ENCODE peak calls at places on chromosomes 2 and 18, in seven cellular contexts. S is fibroblast of lung, M is PC-9, G is A549, R is ovary, A is lung, D is astrocyte. P is an unnamed sample.

GRCh38 chr2:174342600-174343342 is 8.0 kb downstream of the SP9 start:
- DNase-seq in S (no peak), M (no peak), G (no peak), R (no peak), A (no peak), D (no peak), P (no peak)

GRCh38 chr18:44938396-44939036 is 257.8 kb downstream of the SETBP1 start:
- DNase-seq in S (no peak), M (no peak), G (no peak), R (no peak), A (no peak), D (no peak), P (no peak)

GRCh38 chr2:213125646-213126347 is 25.6 kb downstream of the IKZF2 start:
- DNase-seq in S (no peak), M (no peak), G (no peak), R (no peak), A (no peak), D (no peak), P (no peak)

GRCh38 chr2:181892795-181893435 is 1.4 kb downstream of the ITPRID2 start:
- DNase-seq in S (peak; percentile 67), M (peak; percentile 54), G (no peak), R (no peak), A (no peak), D (peak; percentile 60), P (peak; percentile 60)

GRCh38 chr2:33528551-33528950 is 52.1 kb downstream of the RASGRP3 start:
- DNase-seq in S (no peak), M (no peak), G (no peak), R (no peak), A (no peak), D (no peak), P (no peak)

GRCh38 chr18:34837769-34838194 is 127.7 kb downstream of the DTNA start:
- DNase-seq in S (peak; percentile 60), M (no peak), G (no peak), R (peak; percentile 42), A (no peak), D (peak; percentile 55), P (no peak)

GRCh38 chr18:58640891-58641610 is 12.2 kb upstream of the ALPK2 start:
- DNase-seq in S (no peak), M (peak; percentile 49), G (no peak), R (no peak), A (no peak), D (no peak), P (no peak)

GRCh38 chr18:46338213-46338612 is 234.0 kb downstream of the HAUS1 start:
- DNase-seq in S (no peak), M (no peak), G (no peak), R (no peak), A (no peak), D (no peak), P (peak; percentile 68)

GRCh38 chr2:10374362-10374943 is 71.7 kb downstream of the HPCAL1 start:
- DNase-seq in S (no peak), M (no peak), G (no peak), R (no peak), A (no peak), D (no peak), P (no peak)

GRCh38 chr2:174122185-174122584 is 126.1 kb downstream of the OLA1 start:
- DNase-seq in S (no peak), M (no peak), G (no peak), R (no peak), A (no peak), D (peak; percentile 4), P (no peak)

GRCh38 chr2:126329152-126329551 is 326.8 kb upstream of the GYPC start:
- DNase-seq in S (no peak), M (no peak), G (no peak), R (no peak), A (no peak), D (no peak), P (no peak)

GRCh38 chr18:58666176-58666575 is 5.1 kb upstream of the MALT1 start:
- DNase-seq in S (peak; percentile 28), M (no peak), G (no peak), R (no peak), A (no peak), D (peak; percentile 23), P (no peak)

GRCh38 chr2:197088694-197089093 is 162.2 kb upstream of the PGAP1 start:
- DNase-seq in S (peak; percentile 84), M (no peak), G (no peak), R (no peak), A (no peak), D (peak; percentile 86), P (no peak)

GRCh38 chr2:66441651-66442365 is 6.9 kb downstream of the MEIS1 start:
- DNase-seq in S (no peak), M (no peak), G (no peak), R (no peak), A (no peak), D (no peak), P (no peak)

GRCh38 chr18:13447621-13448020 is 229.1 kb downstream of the LDLRAD4 start:
- DNase-seq in S (peak; percentile 95), M (no peak), G (peak; percentile 70), R (no peak), A (no peak), D (peak; percentile 91), P (peak; percentile 62)

GRCh38 chr2:85409719-85410583 is at the start of gene CAPG:
- DNase-seq in S (peak; percentile 23), M (peak; percentile 72), G (peak; percentile 55), R (no peak), A (peak; percentile 78), D (no peak), P (no peak)

GRCh38 chr2:63661076-63661475 is 72.3 kb downstream of the MDH1 start:
- DNase-seq in S (peak; percentile 91), M (no peak), G (no peak), R (no peak), A (no peak), D (peak; percentile 87), P (peak; percentile 82)

GRCh38 chr18:79581406-79581805 is 98.2 kb upstream of the CTDP1 start:
- DNase-seq in S (no peak), M (no peak), G (no peak), R (peak; percentile 12), A (no peak), D (no peak), P (no peak)

GRCh38 chr2:165633431-165633830 is 160.6 kb downstream of the GALNT3 start:
- DNase-seq in S (no peak), M (no peak), G (no peak), R (no peak), A (no peak), D (no peak), P (no peak)

GRCh38 chr2:86783615-86784339 is 6.9 kb downstream of the CD8A start:
- DNase-seq in S (no peak), M (no peak), G (no peak), R (no peak), A (no peak), D (no peak), P (no peak)

GRCh38 chr2:9178905-9179571 is 27.6 kb upstream of the ASAP2 start:
- DNase-seq in S (peak; percentile 92), M (peak; percentile 89), G (peak; percentile 26), R (peak; percentile 49), A (no peak), D (peak; percentile 90), P (no peak)

GRCh38 chr18:79982736-79983135 is 5.6 kb downstream of the TXNL4A start:
- DNase-seq in S (peak; percentile 28), M (no peak), G (peak; percentile 10), R (no peak), A (no peak), D (no peak), P (peak; percentile 47)

GRCh38 chr2:54545700-54546450 is 89.7 kb downstream of the SPTBN1 start:
- DNase-seq in S (peak; percentile 60), M (peak; percentile 98), G (peak; percentile 90), R (no peak), A (no peak), D (peak; percentile 57), P (peak; percentile 26)

GRCh38 chr2:19171409-19171808 is 187.0 kb downstream of the OSR1 start:
- DNase-seq in S (no peak), M (no peak), G (no peak), R (no peak), A (no peak), D (no peak), P (no peak)

GRCh38 chr2:17539596-17539992 is 902 bp upstream of the VSNL1 start:
- DNase-seq in S (peak; percentile 81), M (no peak), G (no peak), R (peak; percentile 12), A (no peak), D (peak; percentile 70), P (peak; percentile 33)

GRCh38 chr18:25454270-25454659 is 102.3 kb upstream of the ZNF521 start:
- DNase-seq in S (no peak), M (no peak), G (no peak), R (no peak), A (no peak), D (no peak), P (no peak)

GRCh38 chr2:48569433-48569832 is 39.5 kb downstream of the STON1 start:
- DNase-seq in S (peak; percentile 55), M (no peak), G (no peak), R (no peak), A (no peak), D (peak; percentile 39), P (peak; percentile 38)

GRCh38 chr2:48562281-48562680 is 32.3 kb downstream of the STON1 start:
- DNase-seq in S (no peak), M (no peak), G (no peak), R (no peak), A (no peak), D (no peak), P (no peak)

GRCh38 chr2:48567671-48568070 is 37.7 kb downstream of the STON1 start:
- DNase-seq in S (peak; percentile 64), M (no peak), G (no peak), R (no peak), A (no peak), D (peak; percentile 53), P (no peak)

GRCh38 chr2:48568551-48568950 is 38.6 kb downstream of the STON1 start:
- DNase-seq in S (no peak), M (no peak), G (no peak), R (no peak), A (no peak), D (no peak), P (peak; percentile 90)

GRCh38 chr2:48566582-48566981 is 36.6 kb downstream of the STON1 start:
- DNase-seq in S (peak; percentile 28), M (no peak), G (peak; percentile 47), R (no peak), A (no peak), D (peak; percentile 23), P (no peak)
- TF ChIP-seq CTCF in S (peak; percentile 49), M (peak; percentile 29), G (peak; percentile 36), R (peak; percentile 24), A (no peak), D (peak; percentile 33), P (peak; percentile 57)

GRCh38 chr2:221198309-221198708 is 373.8 kb downstream of the EPHA4 start:
- DNase-seq in S (no peak), M (peak; percentile 41), G (no peak), R (no peak), A (no peak), D (no peak), P (no peak)
- H3K4me3 ChIP-seq in S (no peak overlapping the region), M (no peak overlapping the region), G (no peak overlapping the region), R (no peak overlapping the region), A (no peak overlapping the region), D (no peak overlapping the region), P (no peak overlapping the region)

GRCh38 chr2:118853647-118854367 is 6.4 kb upstream of the EN1 start:
- DNase-seq in S (no peak), M (no peak), G (no peak), R (no peak), A (no peak), D (no peak), P (no peak)
- H3K9me3 ChIP-seq in S (no peaks in the 10 kb centered on the region), M (no peaks in the 10 kb centered on the region), G (no peaks in the 10 kb centered on the region), R (no peaks in the 10 kb centered on the region), A (no peaks in the 10 kb centered on the region), D (peaks cover 6% of the 10 kb centered on the region), P (no peaks in the 10 kb centered on the region)

GRCh38 chr2:210399440-210400041 is 77.0 kb downstream of the LANCL1 start:
- DNase-seq in S (peak; percentile 5), M (no peak), G (peak; percentile 11), R (no peak), A (no peak), D (peak; percentile 3), P (peak; percentile 32)
- TF ChIP-seq CTCF in S (no peak), M (peak; percentile 66), G (peak; percentile 49), R (no peak), A (no peak), D (peak; percentile 27), P (peak; percentile 43)

P was measured in cardiac muscle cell.